ENCODE peak calls at places on chromosome 14, in eight cellular contexts. F is psoas muscle, C is uterus, O is cardiac muscle cell, B is neuronal stem cell, E is lower lobe of right lung, M is A549, L is small intestine. S is an unnamed sample. For H3K4me1, the result is how much of the 10 kb centered on the place peaks cover.

GRCh38 chr14:102503576-102504224 is 5.9 kb downstream of the ANKRD9 start:
- DNase-seq in F (no peak), C (no peak), O (no peak), B (no peak), E (no peak), M (no peak), L (no peak), S (no peak)

GRCh38 chr14:34301107-34301734 is 160.8 kb downstream of the SPTSSA start:
- DNase-seq in F (no peak), C (peak), O (peak), B (peak), E (no peak), M (peak), L (peak), S (no peak)

GRCh38 chr14:44040561-44040960 is 466.5 kb downstream of the FSCB start:
- DNase-seq in F (no peak), C (no peak), O (no peak), B (no peak), E (no peak), M (no peak), L (no peak), S (no peak)

GRCh38 chr14:97578982-97579381 is 781.8 kb downstream of the VRK1 start:
- DNase-seq in F (no peak), C (no peak), O (no peak), B (no peak), E (no peak), M (no peak), L (no peak), S (no peak)

GRCh38 chr14:91058017-91058675 is 2.3 kb downstream of the RPS6KA5 start:
- DNase-seq in F (no peak), C (no peak), O (no peak), B (no peak), E (no peak), M (no peak), L (no peak), S (no peak)

GRCh38 chr14:104321151-104322130 is 183.1 kb downstream of the KIF26A start:
- DNase-seq in F (no peak), C (peak), O (no peak), B (no peak), E (peak), M (no peak), L (no peak), S (no peak)

GRCh38 chr14:91225025-91225424 is 19.5 kb downstream of the GPR68 start:
- DNase-seq in F (no peak), C (no peak), O (no peak), B (no peak), E (no peak), M (no peak), L (no peak), S (no peak)

GRCh38 chr14:87411370-87411769 is 581.6 kb downstream of the GALC start:
- DNase-seq in F (no peak), C (no peak), O (no peak), B (no peak), E (no peak), M (no peak), L (no peak), S (no peak)

GRCh38 chr14:98114122-98114895 is 1157.7 kb downstream of the BCL11B start:
- DNase-seq in F (no peak), C (no peak), O (no peak), B (no peak), E (no peak), M (no peak), L (no peak), S (no peak)

GRCh38 chr14:37179896-37180502 is 7.6 kb upstream of the SLC25A21 start:
- DNase-seq in F (no peak), C (no peak), O (no peak), B (no peak), E (no peak), M (peak), L (no peak), S (no peak)

GRCh38 chr14:39034481-39035296 is 68.3 kb downstream of the SEC23A start:
- DNase-seq in F (no peak), C (no peak), O (peak), B (no peak), E (no peak), M (peak), L (no peak), S (no peak)

GRCh38 chr14:35335388-35336092 is 43.4 kb downstream of the PSMA6 start:
- DNase-seq in F (peak), C (peak), O (peak), B (no peak), E (no peak), M (peak), L (peak), S (no peak)

GRCh38 chr14:51552768-51553426 is 98.8 kb upstream of the FRMD6 start:
- DNase-seq in F (peak), C (peak), O (no peak), B (no peak), E (no peak), M (peak), L (peak), S (no peak)

GRCh38 chr14:104942586-104942985 is 17.9 kb downstream of the PLD4 start:
- DNase-seq in F (no peak), C (no peak), O (no peak), B (no peak), E (peak), M (no peak), L (no peak), S (no peak)

GRCh38 chr14:21748869-21749303 is 75.3 kb upstream of the OR4E1 start:
- DNase-seq in F (no peak), C (peak), O (peak), B (peak), E (no peak), M (peak), L (peak), S (peak)

GRCh38 chr14:58639842-58640484 is 2.2 kb downstream of the DACT1 start:
- DNase-seq in F (no peak), C (peak), O (peak), B (peak), E (no peak), M (peak), L (peak), S (no peak)

GRCh38 chr14:55938249-55938791 is 179.9 kb upstream of the PELI2 start:
- DNase-seq in F (no peak), C (no peak), O (peak), B (no peak), E (no peak), M (no peak), L (peak), S (no peak)

GRCh38 chr14:96710060-96710636 is 87.0 kb upstream of the VRK1 start:
- DNase-seq in F (no peak), C (no peak), O (no peak), B (no peak), E (no peak), M (no peak), L (no peak), S (no peak)

GRCh38 chr14:75042040-75042439 is 9.2 kb downstream of the MLH3 start:
- DNase-seq in F (no peak), C (no peak), O (no peak), B (no peak), E (no peak), M (peak), L (no peak), S (no peak)

GRCh38 chr14:60973070-60973469 is 7.8 kb downstream of the TRMT5 start:
- DNase-seq in F (no peak), C (no peak), O (no peak), B (no peak), E (no peak), M (no peak), L (no peak), S (no peak)

GRCh38 chr14:47821134-47821533 is 145.7 kb upstream of the MDGA2 start:
- DNase-seq in F (no peak), C (no peak), O (no peak), B (no peak), E (no peak), M (no peak), L (no peak), S (no peak)

GRCh38 chr14:96926006-96926405 is 128.8 kb downstream of the VRK1 start:
- DNase-seq in F (no peak), C (no peak), O (no peak), B (no peak), E (no peak), M (no peak), L (no peak), S (no peak)

GRCh38 chr14:31197671-31198070 is 9.9 kb downstream of the HECTD1 start:
- DNase-seq in F (no peak), C (no peak), O (no peak), B (no peak), E (no peak), M (no peak), L (no peak), S (no peak)

GRCh38 chr14:68806526-68807147 is 13.8 kb upstream of the ZFP36L1 start:
- DNase-seq in F (no peak), C (no peak), O (no peak), B (no peak), E (no peak), M (no peak), L (no peak), S (no peak)

GRCh38 chr14:68807987-68808386 is 15.1 kb upstream of the ZFP36L1 start:
- DNase-seq in F (no peak), C (peak), O (no peak), B (no peak), E (no peak), M (no peak), L (no peak), S (no peak)

GRCh38 chr14:68808696-68809095 is 15.8 kb upstream of the ZFP36L1 start:
- DNase-seq in F (no peak), C (peak), O (no peak), B (no peak), E (no peak), M (no peak), L (no peak), S (no peak)

GRCh38 chr14:68809524-68809923 is 16.7 kb upstream of the ZFP36L1 start:
- DNase-seq in F (no peak), C (peak), O (no peak), B (no peak), E (no peak), M (no peak), L (no peak), S (no peak)

GRCh38 chr14:68807148-68807600 is 14.3 kb upstream of the ZFP36L1 start:
- DNase-seq in F (peak), C (peak), O (peak), B (no peak), E (peak), M (peak), L (peak), S (no peak)
- H3K4me1 ChIP-seq in F (under half), C (under half), O (under half), B (under half), E (under half), M (under half), L (under half), S (under half)

GRCh38 chr14:73953731-73954130 is 3.6 kb downstream of the COQ6 start:
- DNase-seq in F (no peak), C (no peak), O (no peak), B (no peak), E (no peak), M (no peak), L (no peak), S (no peak)
- H3K4me1 ChIP-seq in F (under half), C (under half), O (under half), B (under half), E (under half), M (under half), L (under half), S (under half)

GRCh38 chr14:100070310-100070709 is 5.1 kb downstream of the EVL start:
- DNase-seq in F (no peak), C (no peak), O (no peak), B (no peak), E (no peak), M (no peak), L (no peak), S (no peak)
- H3K4me1 ChIP-seq in F (under half), C (under half), O (under half), B (under half), E (half or more), M (under half), L (under half), S (under half)

DNA sequence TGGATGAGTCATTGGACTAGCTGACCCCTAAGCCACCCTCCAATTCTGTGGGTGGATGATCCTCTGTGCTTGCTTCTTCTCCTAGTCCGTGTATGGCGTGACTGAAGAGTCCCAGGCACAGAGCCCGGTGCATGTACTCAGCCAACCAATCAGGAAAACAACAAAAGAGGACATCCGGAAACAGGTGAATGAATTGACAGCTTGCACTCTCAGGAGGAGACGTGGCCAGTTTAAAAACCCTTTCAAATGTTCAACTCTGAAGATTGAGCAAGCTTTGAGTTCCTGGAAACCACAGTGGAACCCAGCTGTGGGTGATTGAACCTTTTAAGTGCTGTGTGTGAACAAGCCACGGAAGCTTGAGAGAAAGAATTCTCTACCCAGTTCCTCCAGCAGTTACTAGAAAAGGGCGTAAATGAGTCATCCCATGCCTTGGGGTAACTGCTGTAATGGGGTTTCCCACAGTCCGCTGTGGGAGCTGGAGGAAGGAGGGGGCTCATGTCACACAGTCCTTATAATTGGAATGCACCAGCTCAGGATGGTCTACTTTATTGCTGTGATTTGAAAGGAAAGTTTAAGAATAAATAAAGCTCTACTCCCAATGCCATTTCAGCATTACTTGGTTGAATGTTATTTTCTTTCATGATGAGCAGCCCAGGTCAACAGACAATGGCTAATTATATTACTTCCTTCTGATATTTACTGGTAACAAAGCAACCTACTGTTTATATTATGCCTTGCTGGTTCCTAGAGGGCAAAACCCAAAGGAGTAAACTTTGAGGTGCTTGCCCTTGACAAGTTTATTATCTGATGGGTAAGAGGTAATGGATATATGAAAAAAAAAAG is 417.0 kb downstream of the DPF3 start:
- DNase-seq in F (no peak), C (no peak), O (no peak), B (no peak), E (no peak), M (peak), L (peak), S (no peak)
- H3K4me1 ChIP-seq in F (under half), C (under half), O (under half), B (under half), E (under half), M (under half), L (under half), S (under half)

DNA sequence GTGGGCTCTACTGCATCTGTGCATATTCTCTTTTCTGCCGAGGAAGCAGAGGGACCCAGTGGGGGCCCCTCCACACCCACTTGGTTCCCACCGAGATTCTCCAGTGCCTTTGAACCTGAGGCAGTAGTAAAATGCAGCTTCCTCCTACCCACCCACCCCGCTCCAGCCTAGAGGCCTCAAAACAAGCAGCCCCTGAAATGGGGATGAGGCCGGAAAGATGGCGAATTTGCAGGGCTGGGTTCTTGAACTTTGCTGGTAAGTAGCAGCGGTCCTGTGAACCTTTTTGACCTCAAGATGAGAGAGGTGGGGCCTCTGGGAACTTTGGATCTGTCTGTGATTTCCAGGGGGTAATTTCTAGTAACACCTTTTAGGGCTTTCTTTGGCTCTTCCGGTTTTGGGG is 15.4 kb downstream of the PLEKHG3 start:
- DNase-seq in F (no peak), C (no peak), O (no peak), B (no peak), E (no peak), M (no peak), L (no peak), S (no peak)
- H3K4me1 ChIP-seq in F (under half), C (under half), O (under half), B (half or more), E (half or more), M (half or more), L (under half), S (under half)

DNA sequence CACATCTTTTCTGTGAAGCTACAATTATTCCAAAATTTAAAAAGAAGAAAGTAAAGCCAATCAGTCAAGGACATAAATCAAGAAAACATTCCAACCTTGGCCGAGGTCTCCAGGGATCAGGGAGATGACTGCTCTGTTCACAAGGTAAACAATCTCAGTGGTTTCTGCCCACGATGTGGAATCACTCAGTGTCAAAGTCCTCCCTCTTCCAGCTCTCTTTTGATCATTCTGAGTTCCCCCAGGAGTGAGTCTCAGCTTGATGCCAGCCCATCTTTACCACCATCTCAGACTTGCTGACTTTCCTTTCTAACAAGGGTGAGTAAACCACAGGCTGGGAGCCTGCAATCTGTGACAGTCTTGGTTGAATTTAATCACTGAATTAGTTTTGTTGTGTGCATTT is 4.8 kb upstream of the SERPINA9 start:
- DNase-seq in F (no peak), C (no peak), O (no peak), B (no peak), E (no peak), M (no peak), L (no peak), S (no peak)
- H3K4me1 ChIP-seq in F (under half), C (under half), O (under half), B (under half), E (under half), M (under half), L (under half), S (under half)

DNA sequence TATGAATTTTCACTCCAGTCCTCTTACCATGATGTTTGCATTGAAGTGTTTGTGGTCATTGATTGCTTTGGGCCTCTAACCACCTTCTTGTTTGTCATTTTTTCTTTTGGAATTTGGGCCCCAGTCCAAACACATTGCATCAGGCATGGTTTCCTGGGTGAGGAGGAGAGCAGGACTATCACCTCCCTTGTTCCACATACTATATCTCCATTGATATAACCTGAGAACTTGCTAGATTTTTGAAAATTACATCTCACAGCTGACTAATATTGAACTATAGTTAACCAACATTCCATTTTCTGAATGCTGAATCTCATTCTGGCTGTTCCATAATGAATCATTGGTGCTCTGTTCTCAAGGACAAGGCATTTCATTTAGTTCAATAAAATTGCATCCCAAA is 329.2 kb downstream of the ZFP36L1 start:
- DNase-seq in F (no peak), C (no peak), O (no peak), B (no peak), E (no peak), M (peak), L (no peak), S (no peak)
- H3K4me1 ChIP-seq in F (under half), C (under half), O (under half), B (under half), E (half or more), M (half or more), L (under half), S (under half)

DNA sequence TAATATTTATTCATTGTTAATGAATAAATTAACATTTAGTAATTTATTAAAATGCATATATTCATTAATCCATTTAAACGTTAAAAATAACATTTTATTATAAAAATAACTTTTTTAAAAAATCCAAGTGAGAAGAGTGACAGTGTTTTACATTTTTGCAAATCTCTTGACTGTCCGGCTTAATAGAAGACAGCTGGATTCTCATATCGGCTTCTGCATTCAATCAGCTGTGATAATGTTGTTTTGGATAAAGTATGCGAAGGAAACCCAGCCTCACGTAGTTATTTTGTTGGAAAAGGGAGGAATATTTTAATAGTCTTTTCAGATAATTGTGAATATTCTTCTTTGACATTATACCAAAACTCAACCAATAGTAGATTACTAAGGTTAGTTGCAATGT is 276.6 kb downstream of the ZFP36L1 start:
- DNase-seq in F (no peak), C (no peak), O (no peak), B (no peak), E (no peak), M (no peak), L (no peak), S (no peak)
- H3K4me1 ChIP-seq in F (under half), C (half or more), O (under half), B (under half), E (under half), M (under half), L (under half), S (under half)

GRCh38 chr14:49989980-49990379 is 97.1 kb downstream of the ARF6 start:
- DNase-seq in F (no peak), C (no peak), O (no peak), B (no peak), E (no peak), M (no peak), L (no peak), S (no peak)
- H3K4me1 ChIP-seq in F (under half), C (under half), O (under half), B (under half), E (under half), M (half or more), L (under half), S (under half)

GRCh38 chr14:22925513-22925912 is 3.7 kb downstream of the PRMT5 start:
- DNase-seq in F (no peak), C (no peak), O (no peak), B (no peak), E (no peak), M (no peak), L (no peak), S (no peak)

GRCh38 chr14:22926316-22926715 is 2.9 kb downstream of the PRMT5 start:
- DNase-seq in F (no peak), C (no peak), O (no peak), B (no peak), E (no peak), M (peak), L (peak), S (no peak)

GRCh38 chr14:22928237-22929103 is 706 bp downstream of the PRMT5 start:
- DNase-seq in F (no peak), C (no peak), O (no peak), B (no peak), E (no peak), M (no peak), L (no peak), S (no peak)

GRCh38 chr14:22929104-22929847 is at the start of gene PRMT5:
- DNase-seq in F (peak), C (peak), O (peak), B (peak), E (peak), M (peak), L (peak), S (peak)

GRCh38 chr14:22929848-22930364 is 730 bp upstream of the PRMT5 start:
- DNase-seq in F (no peak), C (no peak), O (no peak), B (peak), E (no peak), M (no peak), L (no peak), S (no peak)
- H3K4me1 ChIP-seq in F (under half), C (under half), O (under half), B (under half), E (under half), M (under half), L (under half), S (under half)